ENCODE peak calls at places on chromosomes 3 and 15, in six cellular contexts. U, A, C, B, X and I are unnamed samples.

GRCh38 chr3:87987952-87988351 is 70.9 kb downstream of the CGGBP1 start:
- DNase-seq in U (no peak), A (no peak), C (no peak), B (no peak), X (no peak), I (no peak)

GRCh38 chr3:10992017-10992945 is at the start of gene SLC6A1:
- DNase-seq in U (no peak), A (peak; percentile 61), C (peak; percentile 15), B (no peak), X (no peak), I (no peak)

GRCh38 chr15:99115300-99116215 is 10.7 kb downstream of the SYNM start:
- DNase-seq in U (no peak), A (no peak), C (no peak), B (no peak), X (no peak), I (peak; percentile 62)

GRCh38 chr15:50187997-50188396 is 6.0 kb downstream of the SLC27A2 start:
- DNase-seq in U (no peak), A (no peak), C (no peak), B (no peak), X (no peak), I (no peak)

GRCh38 chr3:57274845-57275244 is 17.6 kb downstream of the ASB14 start:
- DNase-seq in U (no peak), A (no peak), C (no peak), B (no peak), X (no peak), I (no peak)

GRCh38 chr3:112579697-112580096 is 17.9 kb downstream of the SLC35A5 start:
- DNase-seq in U (no peak), A (no peak), C (no peak), B (no peak), X (no peak), I (no peak)

GRCh38 chr3:101633186-101633585 is 43.7 kb downstream of the ZBTB11 start:
- DNase-seq in U (no peak), A (peak; percentile 24), C (no peak), B (no peak), X (no peak), I (no peak)

GRCh38 chr3:141482250-141482937 is 4.4 kb upstream of the RASA2 start:
- DNase-seq in U (no peak), A (no peak), C (peak; percentile 83), B (no peak), X (no peak), I (no peak)

GRCh38 chr3:13371100-13372075 is 48.7 kb downstream of the NUP210 start:
- DNase-seq in U (no peak), A (no peak), C (no peak), B (no peak), X (no peak), I (no peak)

GRCh38 chr3:129001817-129002572 is 891 bp downstream of the EFCC1 start:
- DNase-seq in U (no peak), A (no peak), C (no peak), B (no peak), X (no peak), I (no peak)

GRCh38 chr3:119294889-119295769 is 946 bp downstream of the ARHGAP31 start:
- DNase-seq in U (no peak), A (no peak), C (peak; percentile 56), B (peak; percentile 67), X (peak; percentile 40), I (no peak)

GRCh38 chr3:167886690-167887089 is 151.2 kb downstream of the SERPINI1 start:
- DNase-seq in U (no peak), A (no peak), C (peak; percentile 10), B (no peak), X (no peak), I (no peak)

GRCh38 chr15:40737048-40737447 is 18.0 kb downstream of the RMDN3 start:
- DNase-seq in U (no peak), A (peak; percentile 21), C (no peak), B (no peak), X (no peak), I (peak; percentile 19)

GRCh38 chr3:160986060-160986459 is 119.1 kb downstream of the B3GALNT1 start:
- DNase-seq in U (no peak), A (no peak), C (no peak), B (no peak), X (no peak), I (no peak)

GRCh38 chr15:80115021-80115420 is 37.8 kb upstream of the FAH start:
- DNase-seq in U (no peak), A (no peak), C (no peak), B (no peak), X (no peak), I (no peak)

GRCh38 chr3:130968231-130968630 is 58.4 kb downstream of the ASTE1 start:
- DNase-seq in U (no peak), A (no peak), C (peak; percentile 69), B (no peak), X (no peak), I (no peak)

GRCh38 chr3:25043757-25044156 is 384.3 kb upstream of the RARB start:
- DNase-seq in U (no peak), A (no peak), C (no peak), B (no peak), X (no peak), I (no peak)

GRCh38 chr15:74238984-74239645 is 3.0 kb downstream of the CCDC33 start:
- DNase-seq in U (no peak), A (no peak), C (no peak), B (no peak), X (no peak), I (no peak)

GRCh38 chr15:97993310-97993738 is 32.8 kb downstream of the ARRDC4 start:
- DNase-seq in U (no peak), A (peak; percentile 66), C (no peak), B (no peak), X (no peak), I (no peak)

GRCh38 chr3:113231827-113232253 is 20.5 kb downstream of the BOC start:
- DNase-seq in U (no peak), A (no peak), C (peak; percentile 61), B (no peak), X (peak; percentile 32), I (no peak)

GRCh38 chr3:13772885-13773745 is 106.8 kb downstream of the WNT7A start:
- DNase-seq in U (no peak), A (peak; percentile 34), C (no peak), B (peak; percentile 50), X (no peak), I (no peak)

GRCh38 chr3:128714887-128715496 is 11.0 kb upstream of the RAB7A start:
- DNase-seq in U (no peak), A (peak; percentile 57), C (no peak), B (no peak), X (no peak), I (no peak)

GRCh38 chr3:141915016-141915415 is 38.6 kb downstream of the ATP1B3 start:
- DNase-seq in U (no peak), A (no peak), C (no peak), B (no peak), X (no peak), I (no peak)

GRCh38 chr3:33131328-33132018 is 17.7 kb downstream of the CRTAP start:
- DNase-seq in U (no peak), A (peak; percentile 69), C (peak; percentile 86), B (no peak), X (peak; percentile 29), I (no peak)

GRCh38 chr3:24389108-24390090 is 105.3 kb downstream of the THRB start:
- DNase-seq in U (no peak), A (no peak), C (no peak), B (no peak), X (peak; percentile 57), I (no peak)

GRCh38 chr3:48516571-48516970 is 12.6 kb upstream of the SHISA5 start:
- DNase-seq in U (no peak), A (no peak), C (no peak), B (no peak), X (no peak), I (no peak)

GRCh38 chr3:48518755-48519154 is 14.8 kb upstream of the SHISA5 start:
- DNase-seq in U (no peak), A (no peak), C (no peak), B (no peak), X (no peak), I (no peak)

GRCh38 chr3:48514431-48515227 is 10.7 kb upstream of the SHISA5 start:
- DNase-seq in U (no peak), A (no peak), C (no peak), B (no peak), X (no peak), I (no peak)

GRCh38 chr3:48519244-48519643 is 15.3 kb upstream of the SHISA5 start:
- DNase-seq in U (no peak), A (no peak), C (no peak), B (no peak), X (no peak), I (no peak)

GRCh38 chr3:48518069-48518468 is 14.1 kb upstream of the SHISA5 start:
- DNase-seq in U (no peak), A (no peak), C (no peak), B (no peak), X (no peak), I (no peak)
- H3K4me1 ChIP-seq in U (no peaks in the 10 kb centered on the region), A (no peaks in the 10 kb centered on the region), C (no peaks in the 10 kb centered on the region), B (no peaks in the 10 kb centered on the region), X (no peaks in the 10 kb centered on the region), I (no peaks in the 10 kb centered on the region)

GRCh38 chr3:30827080-30827479 is 67.4 kb downstream of the GADL1 start:
- DNase-seq in U (no peak), A (no peak), C (no peak), B (no peak), X (no peak), I (no peak)

GRCh38 chr3:30826381-30827061 is 67.9 kb downstream of the GADL1 start:
- DNase-seq in U (no peak), A (no peak), C (peak; percentile 2), B (no peak), X (no peak), I (no peak)
- H3K4me3 ChIP-seq in U (no peak overlapping the region), A (no peak overlapping the region), C (no peak overlapping the region), B (no peak overlapping the region), X (no peak overlapping the region), I (no peak overlapping the region)

DNA sequence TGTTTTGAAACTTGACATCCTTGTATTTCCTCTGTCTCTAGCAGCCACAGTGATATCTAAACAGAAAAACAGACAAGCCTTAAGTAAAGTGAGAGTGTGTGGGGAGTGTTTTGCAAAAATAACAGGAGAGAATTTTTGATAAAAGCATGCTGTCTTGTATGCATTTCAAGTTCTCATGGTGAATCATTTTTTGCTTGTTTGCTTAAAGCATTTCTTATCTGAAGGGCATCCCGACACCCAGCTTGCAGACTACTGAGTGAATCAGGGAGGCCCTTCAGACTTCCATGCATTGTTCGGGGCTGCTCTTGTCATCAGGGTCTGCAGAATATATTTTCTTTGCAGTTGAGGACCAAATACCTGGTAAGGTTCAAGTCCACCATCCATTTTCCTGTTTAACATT is 8.5 kb downstream of the CGNL1 start:
- DNase-seq in U (no peak), A (no peak), C (peak; percentile 76), B (no peak), X (no peak), I (no peak)
- H3K4me1 ChIP-seq in U (peaks cover 12% of the 10 kb centered on the region), A (peaks cover 60% of the 10 kb centered on the region), C (peaks cover 78% of the 10 kb centered on the region), B (peaks cover 4% of the 10 kb centered on the region), X (peaks cover 40% of the 10 kb centered on the region), I (no peaks in the 10 kb centered on the region)

GRCh38 chr3:184360070-184360833 is 1.2 kb downstream of the CLCN2 start:
- DNase-seq in U (no peak), A (no peak), C (no peak), B (no peak), X (no peak), I (no peak)
- H3K4me3 ChIP-seq in U (peak overlapping the region; percentile 98), A (no peak overlapping the region), C (peak overlapping the region; percentile 69), B (peak overlapping the region; percentile 78), X (peak overlapping the region; percentile 79), I (peak overlapping the region; percentile 88)